ENCODE peak calls at places on chromosome 11, in eight cellular contexts. C, Y, H, S, E, I, X and J are unnamed samples.

GRCh38 chr11:84384637-84385227 is 1098.6 kb upstream of the CCDC90B start:
- DNase-seq in E (no peak), I (no peak), H (peak), X (peak), C (peak), S (peak), Y (no peak), J (no peak)

GRCh38 chr11:34524696-34525095 is 11.1 kb upstream of the ELF5 start:
- DNase-seq in E (no peak), H (no peak), S (no peak), I (no peak), Y (no peak), C (no peak), X (no peak), J (no peak)

GRCh38 chr11:129440028-129440630 is 64.5 kb downstream of the BARX2 start:
- DNase-seq in E (no peak), C (no peak), I (no peak), S (peak), X (no peak), Y (no peak), H (no peak), J (no peak)

GRCh38 chr11:129951201-129951882 is 51.3 kb downstream of the PRDM10 start:
- DNase-seq in I (no peak), H (no peak), E (no peak), S (no peak), X (no peak), Y (no peak), C (no peak), J (no peak)

GRCh38 chr11:75582935-75583709 is 21.1 kb downstream of the SERPINH1 start:
- DNase-seq in S (peak), H (peak), E (peak), C (peak), X (peak), I (peak), Y (peak), J (no peak)

GRCh38 chr11:122817121-122817520 is 21.2 kb upstream of the CRTAM start:
- DNase-seq in H (no peak), E (no peak), X (no peak), Y (no peak), I (no peak), C (no peak), S (peak), J (no peak)

GRCh38 chr11:67285541-67286498 is 3.3 kb upstream of the ANKRD13D start:
- DNase-seq in H (no peak), X (no peak), E (no peak), C (no peak), I (peak), S (no peak), Y (no peak), J (no peak)

GRCh38 chr11:45660717-45661416 is 4.6 kb downstream of the CHST1 start:
- DNase-seq in S (no peak), H (no peak), I (no peak), Y (no peak), X (no peak), E (no peak), C (no peak), J (no peak)

GRCh38 chr11:122642472-122642922 is 13.0 kb upstream of the UBASH3B start:
- DNase-seq in E (no peak), C (peak), H (no peak), S (peak), X (no peak), I (no peak), Y (no peak), J (no peak)

GRCh38 chr11:77723024-77723423 is 85.4 kb upstream of the CLNS1A start:
- DNase-seq in C (no peak), S (no peak), H (no peak), Y (no peak), I (no peak), E (no peak), X (no peak), J (no peak)

GRCh38 chr11:114346709-114347141 is 50.5 kb downstream of the NNMT start:
- DNase-seq in C (no peak), S (no peak), X (no peak), I (no peak), H (peak), Y (no peak), E (no peak), J (no peak)